ENCODE peak calls at places on chromosomes 5 and 9, in eight cellular contexts. M is left ventricle myocardium inferior; V is CD8-positive, alpha-beta T cell; X is A673; W is GM23248; F is AG04450; L is cardiac muscle cell; D is ovary. Q is an unnamed sample.

GRCh38 chr9:115229496-115229895 is 111.5 kb upstream of the TNC start:
- DNase-seq in V (no peak), L (no peak), D (no peak), F (no peak), M (no peak), W (peak), X (no peak), Q (peak)

GRCh38 chr9:101146508-101146907 is 118.0 kb downstream of the PLPPR1 start:
- DNase-seq in D (no peak), F (no peak), V (no peak), X (no peak), M (no peak), W (no peak), L (no peak), Q (no peak)

GRCh38 chr5:139061274-139061673 is 136.9 kb downstream of the SIL1 start:
- DNase-seq in M (peak), W (peak), V (no peak), L (peak), D (peak), F (no peak), X (no peak), Q (no peak)

GRCh38 chr5:86979801-86980510 is 287.7 kb upstream of the RASA1 start:
- DNase-seq in L (peak), W (peak), F (peak), V (no peak), X (peak), D (no peak), M (no peak), Q (no peak)

GRCh38 chr5:127812570-127812969 is 109.4 kb downstream of the CCDC192 start:
- DNase-seq in F (no peak), M (no peak), L (no peak), D (no peak), V (no peak), X (no peak), W (no peak), Q (no peak)

GRCh38 chr9:103183569-103184191 is 188.5 kb downstream of the CYLC2 start:
- DNase-seq in M (no peak), F (no peak), W (no peak), L (no peak), X (no peak), V (no peak), D (peak), Q (peak)

GRCh38 chr5:4938941-4939546 is 201.1 kb upstream of the ADAMTS16 start:
- DNase-seq in L (no peak), W (no peak), D (no peak), F (no peak), X (no peak), V (no peak), M (no peak), Q (no peak)

GRCh38 chr5:174596429-174596828 is 128.0 kb upstream of the MSX2 start:
- DNase-seq in D (no peak), M (no peak), V (no peak), L (no peak), X (no peak), F (no peak), W (peak), Q (no peak)

GRCh38 chr5:155587458-155587857 is 573.9 kb downstream of the KIF4B start:
- DNase-seq in F (no peak), V (no peak), L (no peak), W (no peak), X (no peak), D (no peak), M (no peak), Q (no peak)

GRCh38 chr5:171367424-171368370 is 20.0 kb upstream of the NPM1 start:
- DNase-seq in M (no peak), W (peak), V (no peak), D (no peak), X (no peak), F (no peak), L (peak), Q (no peak)

GRCh38 chr5:151252762-151253603 is at the start of gene GM2A:
- DNase-seq in F (peak), L (peak), X (peak), D (peak), V (peak), M (peak), W (peak), Q (peak)

GRCh38 chr5:32511778-32512374 is 67.3 kb upstream of the ZFR start:
- DNase-seq in M (no peak), L (no peak), W (no peak), F (no peak), D (no peak), X (peak), V (no peak), Q (no peak)

GRCh38 chr9:27352457-27353188 is 55.7 kb upstream of the EQTN start:
- DNase-seq in M (no peak), D (no peak), F (no peak), V (no peak), L (no peak), X (no peak), W (no peak), Q (no peak)

GRCh38 chr9:114551750-114552685 is 35.6 kb upstream of the ATP6V1G1 start:
- DNase-seq in W (peak), V (no peak), X (peak), M (no peak), L (peak), D (peak), F (peak), Q (peak)

GRCh38 chr9:137220317-137221094 is 1.5 kb downstream of the RNF208 start:
- DNase-seq in D (no peak), V (no peak), M (no peak), L (no peak), X (no peak), W (no peak), F (no peak), Q (no peak)

GRCh38 chr5:129051283-129051682 is 43.3 kb upstream of the ISOC1 start:
- DNase-seq in F (no peak), M (no peak), X (no peak), D (no peak), V (no peak), W (no peak), L (no peak), Q (no peak)

GRCh38 chr9:130157079-130157478 is 15.1 kb upstream of the NCS1 start:
- DNase-seq in D (no peak), X (no peak), V (no peak), M (no peak), W (peak), F (no peak), L (no peak), Q (no peak)

DNA sequence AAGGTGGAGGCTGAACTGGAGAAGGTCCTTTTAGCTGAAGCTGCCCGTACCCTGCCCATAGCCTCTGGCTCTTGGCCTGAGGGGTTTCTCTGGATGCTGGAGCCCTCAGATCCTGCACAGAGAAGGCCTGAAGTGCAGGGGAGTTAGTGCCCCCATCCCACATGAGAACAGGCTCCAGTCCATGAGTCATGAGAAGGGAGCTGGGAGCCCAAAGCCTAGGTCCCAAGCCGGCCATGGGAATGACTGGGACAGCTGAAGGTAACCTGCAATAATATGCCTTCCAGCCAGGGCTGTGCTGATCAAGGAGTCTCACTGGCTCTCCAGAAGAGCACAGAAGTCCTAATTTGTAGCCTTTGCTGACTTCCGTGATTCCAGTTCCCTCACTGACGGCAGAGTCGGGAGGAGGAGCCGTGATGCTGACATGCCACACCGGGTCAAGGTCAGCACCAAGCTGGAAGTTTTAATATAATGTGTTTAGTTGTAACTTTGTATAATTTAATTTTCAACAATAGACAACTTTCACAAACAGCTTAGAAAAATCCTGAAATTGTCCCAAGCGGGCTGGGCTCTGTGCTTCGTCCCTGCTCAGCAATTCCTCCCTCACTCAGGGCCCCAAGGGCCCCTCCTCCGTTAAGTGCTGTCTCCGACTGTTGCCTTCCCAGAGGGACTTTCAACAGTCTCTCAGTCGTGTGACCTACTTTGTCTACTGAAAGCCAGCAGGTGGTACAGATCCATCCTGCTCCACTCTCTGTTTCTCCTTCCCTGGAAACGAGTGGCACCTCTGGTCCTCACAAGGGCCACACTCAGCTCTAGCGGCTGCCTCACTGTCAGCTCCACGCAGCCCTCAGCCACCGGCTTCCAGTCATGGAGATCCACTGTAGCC is 387.8 kb downstream of the GADD45G start:
- DNase-seq in V (no peak), D (peak), W (no peak), M (no peak), F (no peak), X (no peak), L (no peak), Q (no peak)
- H3K27ac ChIP-seq in V (no peak), D (peak), W (no peak), M (peak), F (no peak), X (no peak), L (peak), Q (no peak)

GRCh38 chr5:73893813-73894212 is 267.8 kb downstream of the ARHGEF28 start:
- DNase-seq in L (no peak), D (no peak), M (no peak), X (no peak), V (no peak), F (no peak), W (no peak), Q (no peak)
- H3K27ac ChIP-seq in L (no peak), D (no peak), M (no peak), X (no peak), V (no peak), F (no peak), W (peak), Q (no peak)

DNA sequence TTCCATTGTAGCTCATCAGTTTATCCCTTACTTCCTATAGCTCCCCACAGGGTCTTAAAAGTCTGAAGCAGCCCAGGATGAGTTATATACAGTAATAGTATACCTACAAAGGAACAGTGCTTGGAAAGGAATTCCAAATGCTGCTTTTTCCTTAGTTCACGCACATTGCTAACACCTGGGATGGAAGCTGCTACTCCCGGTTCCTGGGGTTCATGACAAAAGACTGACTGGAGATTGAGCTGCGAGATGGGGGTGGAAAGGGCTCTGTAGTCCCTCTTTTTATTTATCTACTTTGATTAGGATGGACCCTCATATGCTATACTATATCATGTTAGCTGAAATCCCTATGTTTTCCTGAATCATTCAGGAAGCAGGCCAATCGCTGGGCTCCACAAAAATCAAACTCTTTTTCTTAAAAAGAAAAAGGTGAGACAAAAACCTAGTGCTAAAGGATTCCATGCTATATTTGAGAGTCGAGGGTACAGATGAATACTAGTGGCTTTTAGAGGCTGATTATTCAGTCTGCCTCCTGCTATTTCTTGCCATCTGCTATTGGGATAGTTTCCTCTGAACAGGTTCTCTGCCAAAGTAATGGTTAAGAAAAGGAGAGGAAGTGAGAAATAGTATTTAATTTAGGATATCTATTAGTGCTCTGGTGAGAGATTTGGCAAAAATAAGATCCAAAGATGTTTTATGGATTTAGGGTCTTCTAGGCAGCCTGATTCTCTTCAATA is 81.2 kb downstream of the MRPS27 start:
- DNase-seq in V (no peak), X (no peak), M (no peak), D (no peak), L (no peak), W (no peak), F (no peak), Q (no peak)
- H3K27ac ChIP-seq in V (no peak), X (no peak), M (no peak), D (no peak), L (no peak), W (no peak), F (no peak), Q (no peak)

GRCh38 chr5:157477814-157478494 is 17.9 kb downstream of the NIPAL4 start:
- DNase-seq in X (no peak), D (no peak), W (no peak), V (no peak), F (no peak), L (no peak), M (no peak), Q (no peak)

GRCh38 chr5:157479612-157480510 is 19.8 kb downstream of the NIPAL4 start:
- DNase-seq in M (no peak), L (no peak), V (no peak), W (no peak), F (no peak), X (no peak), D (no peak), Q (no peak)

GRCh38 chr5:157481255-157481654 is 21.2 kb downstream of the NIPAL4 start:
- DNase-seq in M (no peak), D (no peak), F (no peak), V (no peak), L (no peak), W (no peak), X (no peak), Q (no peak)

GRCh38 chr5:157478726-157479125 is 18.7 kb downstream of the NIPAL4 start:
- DNase-seq in M (no peak), W (no peak), F (no peak), D (no peak), V (no peak), X (no peak), L (no peak), Q (no peak)

GRCh38 chr5:157479166-157479565 is 19.2 kb downstream of the NIPAL4 start:
- DNase-seq in M (no peak), W (peak), F (no peak), D (no peak), L (no peak), X (no peak), V (no peak), Q (no peak)
- H3K27ac ChIP-seq in M (peak), W (no peak), F (no peak), D (no peak), L (no peak), X (no peak), V (no peak), Q (no peak)

GRCh38 chr5:115375922-115376321 is 79.5 kb upstream of the CCDC112 start:
- DNase-seq in W (no peak), M (no peak), V (no peak), X (no peak), L (no peak), D (no peak), F (no peak), Q (no peak)
- H3K27ac ChIP-seq in W (no peak), M (peak), V (no peak), X (no peak), L (peak), D (no peak), F (no peak), Q (no peak)

DNA sequence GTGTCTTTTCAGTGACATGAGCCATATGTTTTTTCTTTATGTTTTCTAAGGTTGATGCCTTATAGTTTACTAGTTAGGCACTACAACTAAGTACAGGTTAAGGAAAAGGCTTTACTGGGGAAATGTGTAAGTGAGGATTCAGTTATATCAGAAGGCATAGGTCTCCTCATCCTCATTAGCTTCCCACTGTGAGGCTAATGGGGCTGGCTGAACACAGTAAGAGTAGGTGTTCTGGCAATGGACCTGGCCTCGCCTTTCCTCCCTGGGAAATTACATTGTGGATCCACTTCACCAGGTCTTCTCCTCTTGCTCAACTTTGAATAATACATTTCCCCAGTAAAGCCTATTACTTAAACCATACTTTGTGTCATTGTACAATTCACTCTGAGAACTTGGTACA is 225.5 kb downstream of the PTPRD start:
- DNase-seq in W (no peak), V (no peak), X (no peak), L (no peak), F (no peak), M (no peak), D (no peak), Q (no peak)
- H3K27ac ChIP-seq in W (no peak), V (no peak), X (no peak), L (no peak), F (no peak), M (no peak), D (no peak), Q (no peak)

GRCh38 chr5:135032613-135033025 is 1.4 kb downstream of the PITX1 start:
- DNase-seq in D (no peak), M (no peak), W (peak), L (no peak), F (no peak), V (no peak), X (no peak), Q (no peak)
- H3K27ac ChIP-seq in D (no peak), M (no peak), W (no peak), L (no peak), F (no peak), V (no peak), X (no peak), Q (peak)

GRCh38 chr5:54944364-54944763 is 41.0 kb downstream of the ESM1 start:
- DNase-seq in M (no peak), F (peak), V (no peak), X (peak), D (no peak), L (peak), W (peak), Q (no peak)
- H3K27ac ChIP-seq in M (no peak), F (no peak), V (no peak), X (no peak), D (no peak), L (no peak), W (no peak), Q (no peak)

GRCh38 chr5:142491679-142492078 is 166.9 kb upstream of the SPRY4 start:
- DNase-seq in M (no peak), D (no peak), W (no peak), X (no peak), F (no peak), V (no peak), L (no peak), Q (no peak)

GRCh38 chr5:142495561-142495960 is 170.7 kb upstream of the SPRY4 start:
- DNase-seq in X (no peak), L (no peak), D (no peak), W (peak), F (no peak), M (no peak), V (no peak), Q (no peak)

GRCh38 chr5:142494119-142494518 is 169.3 kb upstream of the SPRY4 start:
- DNase-seq in V (no peak), W (no peak), X (no peak), D (no peak), F (no peak), L (no peak), M (no peak), Q (no peak)

GRCh38 chr5:142491260-142491659 is 166.4 kb upstream of the SPRY4 start:
- DNase-seq in W (no peak), M (no peak), X (peak), V (no peak), F (no peak), L (no peak), D (no peak), Q (no peak)

DNA sequence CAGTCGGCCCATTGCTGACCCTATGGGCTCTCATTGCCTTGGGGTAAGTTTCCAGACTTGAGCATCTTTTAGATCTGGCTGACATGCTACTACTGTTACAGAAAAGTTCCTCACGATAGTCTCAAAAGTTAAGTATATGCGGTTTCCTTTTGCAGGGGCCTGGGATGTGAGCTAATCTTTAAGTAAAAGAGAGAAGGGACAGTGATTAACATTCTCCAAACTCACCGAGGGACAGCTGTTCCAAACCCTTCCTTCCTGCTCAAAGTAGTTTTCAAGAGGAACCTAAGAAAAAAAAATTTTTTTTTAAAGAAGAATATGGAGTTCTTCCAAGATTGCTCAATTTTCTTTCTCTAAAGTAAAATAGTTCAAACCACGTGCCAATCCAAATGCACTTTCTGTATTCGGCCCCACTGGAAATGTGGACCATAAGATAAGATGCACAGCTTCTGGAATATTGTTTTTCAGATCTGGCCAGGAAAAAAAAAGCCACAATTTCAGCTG is 168.0 kb upstream of the SPRY4 start:
- DNase-seq in V (no peak), F (no peak), L (peak), X (peak), W (peak), M (no peak), D (no peak), Q (no peak)
- H3K27ac ChIP-seq in V (no peak), F (peak), L (no peak), X (peak), W (no peak), M (peak), D (no peak), Q (no peak)